ENCODE peak calls at places on chromosomes 3 and 15, in seven cellular contexts. U is WERI-Rb-1, B is pancreas, F is RWPE1, L is Panc1, R is PC-9, X is tibial nerve. A is an unnamed sample.

GRCh38 chr15:41827290-41827879 is 507 bp upstream of the JMJD7 start:
- DNase-seq in R (peak; percentile 35), B (no peak), L (no peak), F (no peak), X (no peak), U (no peak), A (no peak)

GRCh38 chr3:114365268-114365667 is 71.4 kb downstream of the TIGIT start:
- DNase-seq in B (no peak), F (no peak), L (no peak), X (no peak), U (no peak), R (no peak), A (no peak)

GRCh38 chr3:169980055-169980454 is 13.4 kb downstream of the SEC62 start:
- DNase-seq in B (no peak), L (no peak), R (peak; percentile 44), X (no peak), U (no peak), F (no peak), A (no peak)

GRCh38 chr3:84967767-84968581 is 9.2 kb downstream of the CADM2 start:
- DNase-seq in U (no peak), F (no peak), L (no peak), B (no peak), R (no peak), X (no peak), A (no peak)

GRCh38 chr3:133367431-133367830 is 32.4 kb upstream of the BFSP2 start:
- DNase-seq in L (no peak), R (no peak), F (no peak), X (no peak), U (no peak), B (no peak), A (no peak)

GRCh38 chr15:70974004-70974832 is 81.6 kb downstream of the LRRC49 start:
- DNase-seq in R (no peak), L (peak; percentile 15), B (no peak), X (no peak), U (no peak), F (peak; percentile 17), A (no peak)

GRCh38 chr3:31356941-31357340 is 175.8 kb upstream of the STT3B start:
- DNase-seq in F (no peak), R (no peak), B (no peak), X (no peak), U (no peak), L (no peak), A (no peak)

GRCh38 chr3:190566043-190566933 is 52.4 kb downstream of the IL1RAP start:
- DNase-seq in X (peak; percentile 64), L (peak; percentile 64), B (peak; percentile 81), U (peak; percentile 76), R (peak; percentile 100), F (peak; percentile 93), A (peak; percentile 42)

GRCh38 chr15:90124487-90124886 is 22.2 kb upstream of the IDH2 start:
- DNase-seq in B (no peak), U (no peak), F (no peak), L (no peak), R (no peak), X (no peak), A (no peak)

GRCh38 chr3:114841515-114841914 is 305.6 kb downstream of the ZBTB20 start:
- DNase-seq in B (no peak), R (no peak), F (peak; percentile 19), X (no peak), U (no peak), L (no peak), A (no peak)

GRCh38 chr3:195221876-195222617 is 48.9 kb downstream of the XXYLT1 start:
- DNase-seq in L (no peak), U (no peak), B (no peak), R (no peak), F (no peak), X (no peak), A (no peak)

GRCh38 chr3:102905826-102906225 is 471.0 kb downstream of the ZPLD1 start:
- DNase-seq in F (no peak), U (no peak), B (no peak), L (no peak), X (no peak), R (no peak), A (no peak)

GRCh38 chr3:13045904-13046568 is 27.2 kb downstream of the IQSEC1 start:
- DNase-seq in X (no peak), L (no peak), F (no peak), U (peak; percentile 72), R (no peak), B (no peak), A (no peak)

GRCh38 chr3:102248981-102249705 is 185.7 kb upstream of the ZPLD1 start:
- DNase-seq in X (no peak), F (no peak), U (no peak), R (no peak), L (no peak), B (no peak), A (no peak)

GRCh38 chr3:16841906-16842709 is 42.6 kb upstream of the PLCL2 start:
- DNase-seq in R (no peak), L (no peak), B (no peak), F (no peak), U (no peak), X (no peak), A (no peak)

GRCh38 chr15:75352186-75352585 is 5.3 kb downstream of the NEIL1 start:
- DNase-seq in B (no peak), L (no peak), R (no peak), U (no peak), X (no peak), F (no peak), A (no peak)

GRCh38 chr15:75348563-75349350 is 1.9 kb downstream of the NEIL1 start:
- DNase-seq in R (no peak), X (no peak), U (peak; percentile 26), B (peak; percentile 55), L (no peak), F (no peak), A (no peak)

GRCh38 chr15:75350601-75351331 is 3.9 kb downstream of the NEIL1 start:
- DNase-seq in R (no peak), B (no peak), X (no peak), L (no peak), U (no peak), F (no peak), A (no peak)

GRCh38 chr15:75348034-75348562 is 1.3 kb downstream of the NEIL1 start:
- DNase-seq in L (no peak), R (no peak), X (no peak), U (no peak), B (no peak), F (no peak), A (no peak)

GRCh38 chr15:75349851-75350588 is 3.2 kb downstream of the NEIL1 start:
- DNase-seq in X (no peak), R (no peak), L (no peak), B (no peak), F (no peak), U (no peak), A (no peak)
- H3K27ac ChIP-seq in X (no peak overlapping the region), R (no peak overlapping the region), L (no peak overlapping the region), B (no peak overlapping the region), F (peak overlapping the region; percentile 25), U (no peak overlapping the region), A (no peak overlapping the region)

GRCh38 chr3:120425877-120426276 is 24.9 kb downstream of the FSTL1 start:
- DNase-seq in U (no peak), R (peak; percentile 60), X (no peak), B (no peak), F (no peak), L (no peak), A (no peak)
- H3K27ac ChIP-seq in U (no peak overlapping the region), R (no peak overlapping the region), X (peak overlapping the region; percentile 17), B (no peak overlapping the region), F (peak overlapping the region; percentile 62), L (no peak overlapping the region), A (no peak overlapping the region)

GRCh38 chr15:73695773-73696640 is 11.8 kb downstream of the CD276 start:
- DNase-seq in X (no peak), L (no peak), U (no peak), R (no peak), B (no peak), F (no peak), A (no peak)
- H3K27ac ChIP-seq in X (no peak overlapping the region), L (no peak overlapping the region), U (no peak overlapping the region), R (no peak overlapping the region), B (no peak overlapping the region), F (peak overlapping the region; percentile 84), A (peak overlapping the region; percentile 38)

GRCh38 chr3:118968640-118969039 is 66.0 kb downstream of the IGSF11 start:
- DNase-seq in B (no peak), X (no peak), U (no peak), L (no peak), R (no peak), F (no peak), A (no peak)
- H3K27ac ChIP-seq in B (no peak overlapping the region), X (no peak overlapping the region), U (no peak overlapping the region), L (no peak overlapping the region), R (no peak overlapping the region), F (no peak overlapping the region), A (peak overlapping the region; percentile 0)

GRCh38 chr15:34809186-34809585 is 13.8 kb upstream of the ACTC1 start:
- DNase-seq in R (no peak), X (no peak), L (no peak), U (no peak), F (no peak), B (no peak), A (no peak)
- H3K27ac ChIP-seq in R (no peak overlapping the region), X (no peak overlapping the region), L (no peak overlapping the region), U (no peak overlapping the region), F (no peak overlapping the region), B (no peak overlapping the region), A (no peak overlapping the region)

DNA sequence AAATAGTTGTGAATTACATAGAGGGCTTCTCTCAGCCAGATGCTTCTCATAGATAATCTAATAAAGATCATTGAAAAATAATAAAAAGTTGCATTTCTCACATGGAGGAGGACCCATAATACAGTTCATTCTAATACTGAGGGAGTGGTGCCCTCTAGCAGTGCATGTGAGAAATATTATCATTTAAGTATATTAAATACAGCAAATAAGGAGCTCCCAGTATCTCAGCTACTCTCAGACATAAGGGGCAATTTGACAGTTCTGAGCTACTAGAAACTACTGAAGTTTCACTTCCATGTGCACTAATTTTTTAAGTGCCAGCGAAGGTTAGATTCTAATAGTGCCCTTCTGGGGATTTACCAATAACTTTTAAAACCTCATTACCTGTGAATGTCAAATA is 188.3 kb downstream of the IL5RA start:
- DNase-seq in B (no peak), R (no peak), L (no peak), F (no peak), U (no peak), X (no peak), A (no peak)
- H3K27ac ChIP-seq in B (no peak overlapping the region), R (no peak overlapping the region), L (no peak overlapping the region), F (no peak overlapping the region), U (no peak overlapping the region), X (no peak overlapping the region), A (no peak overlapping the region)

GRCh38 chr15:83365370-83365938 is 81.0 kb upstream of the BNC1 start:
- DNase-seq in U (no peak), B (no peak), R (no peak), X (no peak), L (no peak), F (peak; percentile 76), A (no peak)
- H3K27ac ChIP-seq in U (no peak overlapping the region), B (no peak overlapping the region), R (no peak overlapping the region), X (no peak overlapping the region), L (no peak overlapping the region), F (peak overlapping the region; percentile 94), A (peak overlapping the region; percentile 90)

GRCh38 chr3:140719841-140720240 is 42.0 kb downstream of the TRIM42 start:
- DNase-seq in B (no peak), L (no peak), U (no peak), X (no peak), R (no peak), F (no peak), A (no peak)
- H3K27ac ChIP-seq in B (no peak overlapping the region), L (no peak overlapping the region), U (no peak overlapping the region), X (no peak overlapping the region), R (no peak overlapping the region), F (no peak overlapping the region), A (no peak overlapping the region)